ENCODE peak calls at places on chromosomes 11 and 22, in ten cellular contexts. Y is AG04449, P is HL-60, Q is A549, X is adrenal gland, E is EH, T is HT1080, Z is endothelial cell, H is GM23338, K is iPS-NIHi11. I is an unnamed sample.
A peak's percentile ranks its signal among the peaks of the same experiment; 100 is the strongest.

GRCh38 chr22:29478326-29479276 is 1.4 kb upstream of the NEFH start:
- DNase-seq in E (peak; percentile 25), Q (peak; percentile 28), P (no peak), Z (peak; percentile 51), X (peak; percentile 68), Y (no peak), T (no peak), H (peak; percentile 71), K (peak; percentile 74), I (no peak)

GRCh38 chr11:60899021-60899936 is 7.1 kb downstream of the PRPF19 start:
- DNase-seq in Y (no peak), T (peak; percentile 77), P (no peak), K (peak; percentile 73), Q (peak; percentile 76), H (peak; percentile 74), Z (peak; percentile 62), E (peak; percentile 70), X (peak; percentile 76), I (peak; percentile 41)

GRCh38 chr11:107780136-107780535 is 68.3 kb upstream of the SLN start:
- DNase-seq in Z (no peak), P (no peak), X (no peak), H (no peak), E (no peak), K (no peak), Y (no peak), Q (no peak), T (no peak), I (no peak)

GRCh38 chr22:17436981-17437410 is 67.7 kb downstream of the CECR2 start:
- DNase-seq in T (no peak), Z (no peak), Y (no peak), P (no peak), X (no peak), Q (no peak), E (no peak), K (peak; percentile 52), H (peak; percentile 69), I (no peak)

GRCh38 chr11:10201343-10201742 is 92.7 kb downstream of the SBF2 start:
- DNase-seq in K (no peak), H (no peak), Y (no peak), Z (no peak), Q (no peak), E (peak; percentile 54), T (no peak), P (no peak), X (no peak), I (no peak)

GRCh38 chr22:50585238-50585637 is 2.6 kb upstream of the CHKB start:
- DNase-seq in Q (no peak), X (no peak), P (no peak), K (no peak), T (no peak), E (no peak), Z (no peak), Y (no peak), H (no peak), I (no peak)

GRCh38 chr11:14253437-14253836 is 105.5 kb downstream of the RRAS2 start:
- DNase-seq in X (no peak), Q (no peak), K (no peak), Y (no peak), P (no peak), E (no peak), H (no peak), T (no peak), Z (no peak), I (no peak)

GRCh38 chr11:61841636-61842332 is 13.7 kb downstream of the FADS2 start:
- DNase-seq in P (no peak), Z (no peak), Y (no peak), Q (no peak), K (no peak), H (no peak), E (no peak), T (no peak), X (peak; percentile 81), I (no peak)

GRCh38 chr11:65778901-65779668 is 1.7 kb downstream of the AP5B1 start:
- DNase-seq in H (no peak), T (no peak), X (peak; percentile 47), P (no peak), Q (no peak), Y (no peak), E (no peak), K (no peak), Z (no peak), I (no peak)

GRCh38 chr22:39707816-39708215 is 137.3 kb downstream of the CACNA1I start:
- DNase-seq in K (no peak), Y (no peak), Z (no peak), E (no peak), X (no peak), Q (no peak), T (no peak), P (no peak), H (no peak), I (no peak)

GRCh38 chr11:115334932-115335788 is 169.1 kb downstream of the CADM1 start:
- DNase-seq in H (peak; percentile 51), Q (peak; percentile 6), P (no peak), K (peak; percentile 12), T (peak; percentile 6), X (no peak), E (peak; percentile 36), Y (no peak), Z (no peak), I (no peak)

GRCh38 chr11:70556884-70557741 is 158.8 kb downstream of the CTTN start:
- DNase-seq in Z (no peak), E (peak; percentile 6), Y (no peak), K (no peak), Q (no peak), X (no peak), P (peak; percentile 24), H (no peak), T (peak; percentile 86), I (no peak)

GRCh38 chr22:19666663-19667593 is 47.4 kb upstream of the SEPTIN5 start:
- DNase-seq in H (no peak), K (no peak), Q (no peak), P (no peak), T (no peak), X (peak; percentile 31), Y (peak; percentile 79), Z (no peak), E (peak; percentile 97), I (no peak)

GRCh38 chr11:71563401-71563800 is 2.0 kb upstream of the KRTAP5-10 start:
- DNase-seq in T (peak; percentile 55), Y (peak; percentile 4), Z (peak; percentile 59), X (no peak), H (peak; percentile 72), K (peak; percentile 71), P (no peak), E (peak; percentile 59), Q (peak; percentile 67), I (peak; percentile 22)

GRCh38 chr11:1931326-1931725 is 11.8 kb downstream of the TNNT3 start:
- DNase-seq in K (peak; percentile 7), Q (no peak), T (no peak), P (no peak), H (no peak), E (peak; percentile 20), Z (no peak), X (peak; percentile 76), Y (no peak), I (no peak)

GRCh38 chr22:37079668-37080171 is 28.2 kb downstream of the KCTD17 start:
- DNase-seq in T (no peak), Y (no peak), E (peak; percentile 61), P (no peak), Z (no peak), K (no peak), X (no peak), Q (no peak), H (no peak), I (peak; percentile 83)

GRCh38 chr22:45649809-45650208 is 21.8 kb upstream of the ATXN10 start:
- DNase-seq in Q (no peak), T (no peak), P (no peak), Y (no peak), X (peak; percentile 39), H (no peak), K (no peak), E (no peak), Z (no peak), I (no peak)

GRCh38 chr11:78223320-78223954 is 34.7 kb downstream of the USP35 start:
- DNase-seq in X (peak; percentile 39), H (no peak), T (no peak), E (no peak), K (no peak), Q (no peak), Y (no peak), P (no peak), Z (no peak), I (no peak)

GRCh38 chr11:69662021-69662698 is 13.0 kb downstream of the LTO1 start:
- DNase-seq in T (no peak), X (no peak), P (no peak), Z (no peak), E (no peak), K (peak; percentile 65), H (peak; percentile 78), Q (peak; percentile 55), Y (no peak), I (no peak)

GRCh38 chr22:22927196-22927887 is 39.7 kb downstream of the IGLL5 start:
- DNase-seq in P (no peak), H (no peak), T (no peak), Y (no peak), Z (no peak), Q (no peak), E (no peak), K (no peak), X (no peak), I (no peak)

GRCh38 chr11:122741613-122742012 is 86.1 kb downstream of the UBASH3B start:
- DNase-seq in Y (no peak), X (peak; percentile 77), K (no peak), T (no peak), Q (no peak), P (no peak), E (no peak), Z (no peak), H (no peak), I (no peak)

GRCh38 chr11:11733246-11733763 is 108.5 kb upstream of the USP47 start:
- DNase-seq in Q (no peak), H (no peak), T (no peak), Y (no peak), X (no peak), E (no peak), Z (no peak), P (no peak), K (no peak), I (no peak)

GRCh38 chr11:64355078-64355940 is 3.7 kb upstream of the RPS6KA4 start:
- DNase-seq in H (peak; percentile 91), X (peak; percentile 90), T (peak; percentile 88), E (peak; percentile 83), K (peak; percentile 93), P (peak; percentile 90), Q (peak; percentile 96), Y (no peak), Z (peak; percentile 78), I (peak; percentile 31)

GRCh38 chr11:122601131-122602125 is 54.1 kb upstream of the UBASH3B start:
- DNase-seq in E (peak; percentile 77), Q (peak; percentile 17), X (peak; percentile 68), P (no peak), K (no peak), Z (no peak), H (no peak), T (peak; percentile 28), Y (peak; percentile 41), I (no peak)

GRCh38 chr22:50150161-50151129 is 20.1 kb upstream of the PANX2 start:
- DNase-seq in E (no peak), H (no peak), T (no peak), X (no peak), Q (no peak), Y (no peak), Z (no peak), K (no peak), P (no peak), I (no peak)

GRCh38 chr11:111951565-111951964 is 14.4 kb downstream of the DIXDC1 start:
- DNase-seq in Y (no peak), Z (no peak), P (no peak), T (no peak), K (no peak), X (no peak), H (no peak), E (no peak), Q (no peak), I (no peak)

GRCh38 chr11:67372232-67372992 is 986 bp downstream of the CLCF1 start:
- DNase-seq in X (no peak), E (no peak), H (peak; percentile 52), P (peak; percentile 54), Z (no peak), T (no peak), K (peak; percentile 72), Q (no peak), Y (no peak), I (no peak)

GRCh38 chr11:113446938-113447337 is 28.3 kb downstream of the DRD2 start:
- DNase-seq in K (no peak), Z (no peak), Q (no peak), H (no peak), E (no peak), T (no peak), Y (no peak), P (no peak), X (no peak), I (no peak)

I was measured in stimulated activated CD4-positive, alpha-beta T cell treated with anti-CD3 and anti-CD28 coated beads, Interleukin-2, amount 100 ng/mL, for 24 hours.